ENCODE peak calls at places on chromosome 12, in seven cellular contexts. P is HepG2, K is GM12878, T is K562, B is H1, D is HCT116, A is SK-N-SH. O is an unnamed sample.

GRCh38 chr12:126492181-126492580 is 1426.9 kb downstream of the AACS start:
- DNase-seq in B (no peak), T (no peak), A (no peak), D (no peak), P (no peak), K (no peak), O (no peak)

GRCh38 chr12:81758421-81759214 is 532 bp downstream of the PPFIA2 start:
- DNase-seq in T (no peak), K (no peak), B (peak; percentile 79), D (no peak), P (no peak), A (peak; percentile 75), O (no peak)

GRCh38 chr12:122449317-122449716 is 26.8 kb upstream of the CLIP1 start:
- DNase-seq in D (peak; percentile 62), A (no peak), P (peak; percentile 82), B (no peak), K (no peak), T (no peak), O (no peak)

GRCh38 chr12:111447571-111448265 is 42.0 kb downstream of the SH2B3 start:
- DNase-seq in D (no peak), T (no peak), B (peak; percentile 44), A (no peak), K (no peak), P (no peak), O (no peak)

GRCh38 chr12:128056299-128056885 is 210.6 kb upstream of the TMEM132C start:
- DNase-seq in T (no peak), D (no peak), A (no peak), B (peak; percentile 54), K (no peak), P (no peak), O (no peak)

GRCh38 chr12:51938744-51939143 is 12.8 kb upstream of the ACVR1B start:
- DNase-seq in K (no peak), D (no peak), B (no peak), T (no peak), P (no peak), A (no peak), O (no peak)

GRCh38 chr12:127162902-127163301 is 1104.1 kb upstream of the TMEM132C start:
- DNase-seq in T (peak; percentile 60), D (no peak), P (no peak), B (no peak), A (no peak), K (peak; percentile 16), O (no peak)

GRCh38 chr12:74539261-74539660 is 1.6 kb downstream of the ATXN7L3B start:
- DNase-seq in B (no peak), T (peak; percentile 12), P (peak; percentile 1), A (peak; percentile 3), D (no peak), K (no peak), O (no peak)

GRCh38 chr12:26524862-26525465 is 308.0 kb downstream of the ITPR2 start:
- DNase-seq in A (no peak), B (peak; percentile 62), T (peak; percentile 9), K (no peak), P (no peak), D (peak; percentile 23), O (peak; percentile 30)

GRCh38 chr12:71664411-71665108 is 459 bp downstream of the THAP2 start:
- DNase-seq in D (no peak), T (no peak), B (no peak), A (no peak), K (no peak), P (no peak), O (peak; percentile 9)

GRCh38 chr12:109497675-109498074 is 20.2 kb downstream of the UBE3B start:
- DNase-seq in A (no peak), T (no peak), D (no peak), B (no peak), K (no peak), P (no peak), O (no peak)

GRCh38 chr12:52171950-52172512 is 19.8 kb downstream of the KRT80 start:
- DNase-seq in P (peak; percentile 39), D (no peak), B (peak; percentile 80), K (no peak), T (peak; percentile 37), A (no peak), O (peak; percentile 78)

GRCh38 chr12:129614221-129614885 is 289.5 kb downstream of the TMEM132D start:
- DNase-seq in P (no peak), B (no peak), A (no peak), T (no peak), D (no peak), K (no peak), O (no peak)

GRCh38 chr12:115012861-115013667 is 329.1 kb upstream of the TBX3 start:
- DNase-seq in K (no peak), T (no peak), A (peak; percentile 81), B (no peak), D (no peak), P (no peak), O (no peak)

GRCh38 chr12:89690925-89691324 is 17.7 kb downstream of the ATP2B1 start:
- DNase-seq in P (no peak), A (no peak), D (no peak), B (no peak), K (no peak), T (no peak), O (no peak)

GRCh38 chr12:18898469-18898868 is 160.6 kb downstream of the CAPZA3 start:
- DNase-seq in D (no peak), P (no peak), T (no peak), B (no peak), A (no peak), K (no peak), O (no peak)

GRCh38 chr12:64395739-64396138 is 5.2 kb upstream of the C12orf56 start:
- DNase-seq in D (no peak), K (no peak), T (no peak), A (no peak), B (no peak), P (no peak), O (peak; percentile 28)

GRCh38 chr12:64387201-64387816 is 3.2 kb downstream of the C12orf56 start:
- DNase-seq in P (no peak), T (no peak), K (no peak), A (no peak), D (no peak), B (no peak), O (no peak)

GRCh38 chr12:64390275-64390851 is at the start of gene C12orf56:
- DNase-seq in K (no peak), P (no peak), A (no peak), B (no peak), D (no peak), T (no peak), O (no peak)

GRCh38 chr12:64389154-64389553 is 1.4 kb downstream of the C12orf56 start:
- DNase-seq in T (no peak), A (no peak), P (no peak), K (no peak), B (no peak), D (no peak), O (no peak)

GRCh38 chr12:64392221-64392620 is 1.7 kb upstream of the C12orf56 start:
- DNase-seq in T (no peak), D (no peak), B (no peak), P (no peak), K (no peak), A (no peak), O (peak; percentile 80)
- TF ChIP-seq JUND in T (no peak), D (no peak), B (no peak), P (no peak), K (no peak), A (no peak), O (no peak)

DNA sequence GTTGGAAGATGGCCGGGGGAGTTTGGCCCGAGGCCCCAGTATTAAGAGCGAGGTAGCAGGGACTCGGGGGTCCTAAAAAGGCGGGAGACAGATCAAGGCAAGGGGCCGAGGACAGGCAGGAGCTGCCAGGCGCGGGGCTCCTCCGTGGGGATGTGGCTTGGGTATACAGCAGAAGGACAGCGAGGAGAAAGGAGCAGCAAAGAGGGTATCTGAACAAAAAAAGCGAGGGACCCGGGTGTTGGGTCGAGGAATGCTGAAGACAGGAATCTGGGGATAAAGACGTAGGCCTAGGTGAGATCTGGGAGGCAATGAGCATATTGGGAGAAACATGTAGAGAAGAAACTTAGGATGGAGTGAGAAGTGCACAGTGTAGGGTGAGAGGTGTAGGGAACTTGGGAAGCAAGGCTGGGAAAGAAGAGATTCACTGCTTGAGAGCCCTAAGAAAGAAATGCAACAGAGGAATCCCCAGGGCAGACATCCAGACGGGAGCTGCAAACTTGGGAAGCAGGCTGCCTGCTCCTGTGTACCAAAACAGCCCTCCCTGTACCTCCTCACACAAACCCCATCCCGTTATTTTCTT is 10.9 kb downstream of the SUOX start:
- DNase-seq in D (no peak), K (no peak), A (no peak), T (peak; percentile 26), P (no peak), B (no peak), O (peak; percentile 39)
- TF ChIP-seq JUND in D (no peak), K (no peak), A (no peak), T (no peak), P (no peak), B (no peak), O (no peak)

GRCh38 chr12:76927170-76927784 is 48.5 kb upstream of the CSRP2 start:
- DNase-seq in A (peak; percentile 49), B (peak; percentile 88), D (peak; percentile 27), K (no peak), P (peak; percentile 25), T (peak; percentile 58), O (peak; percentile 22)
- TF ChIP-seq JUND in A (no peak), B (no peak), D (no peak), K (no peak), P (no peak), T (no peak), O (no peak)

GRCh38 chr12:3164454-3165310 is 87.5 kb downstream of the TSPAN9 start:
- DNase-seq in D (no peak), B (no peak), A (no peak), P (peak; percentile 94), T (no peak), K (no peak), O (no peak)
- TF ChIP-seq JUND in D (no peak), B (no peak), A (no peak), P (no peak), T (no peak), K (no peak), O (no peak)

GRCh38 chr12:98440165-98440581 is 75.2 kb upstream of the TMPO start:
- DNase-seq in A (no peak), B (no peak), K (no peak), P (no peak), T (peak; percentile 87), D (no peak), O (no peak)
- TF ChIP-seq JUND in A (no peak), B (no peak), K (no peak), P (no peak), T (peak; percentile 79), D (no peak), O (no peak)

GRCh38 chr12:106113042-106113441 is 25.7 kb downstream of the NUAK1 start:
- DNase-seq in K (peak; percentile 7), P (no peak), T (no peak), B (no peak), A (no peak), D (peak; percentile 19), O (no peak)

GRCh38 chr12:106113446-106114083 is 25.2 kb downstream of the NUAK1 start:
- DNase-seq in K (no peak), T (no peak), P (no peak), A (no peak), B (no peak), D (no peak), O (no peak)

GRCh38 chr12:106115450-106115849 is 23.3 kb downstream of the NUAK1 start:
- DNase-seq in A (no peak), P (no peak), T (no peak), D (no peak), B (no peak), K (no peak), O (no peak)

GRCh38 chr12:106112094-106112822 is 26.5 kb downstream of the NUAK1 start:
- DNase-seq in T (no peak), K (no peak), D (no peak), A (peak; percentile 34), P (no peak), B (no peak), O (no peak)

GRCh38 chr12:106114084-106115068 is 24.4 kb downstream of the NUAK1 start:
- DNase-seq in D (no peak), A (no peak), T (no peak), P (no peak), K (no peak), B (no peak), O (no peak)
- TF ChIP-seq JUND in D (no peak), A (no peak), T (no peak), P (no peak), K (no peak), B (no peak), O (no peak)